ENCODE peak calls at places on chromosomes 4 and X, in seven cellular contexts. W is brain microvascular endothelial cell, U is heart right ventricle, Q is cardiac fibroblast, D is thyroid gland, H is epithelial cell of proximal tubule, G is GM23338. K is an unnamed sample.

GRCh38 chr4:4866833-4867744 is 7.6 kb downstream of the MSX1 start:
- DNase-seq in W (no peak), U (peak; percentile 41), Q (no peak), D (peak; percentile 39), H (no peak), G (peak; percentile 88), K (peak; percentile 91)

GRCh38 chrX:15761564-15762191 is 23.6 kb downstream of the CA5B start:
- DNase-seq in W (peak; percentile 38), U (no peak), Q (peak; percentile 44), D (no peak), H (no peak), G (peak; percentile 70), K (peak; percentile 40)

GRCh38 chr4:140185725-140186124 is 31.7 kb upstream of the MAML3 start:
- DNase-seq in W (no peak), U (no peak), Q (no peak), D (no peak), H (no peak), G (no peak), K (no peak)

GRCh38 chr4:87555751-87556619 is 26.8 kb upstream of the SPARCL1 start:
- DNase-seq in W (peak; percentile 69), U (no peak), Q (peak; percentile 88), D (no peak), H (peak; percentile 89), G (no peak), K (no peak)

GRCh38 chr4:126727461-126727860 is 905.3 kb upstream of the INTU start:
- DNase-seq in W (peak; percentile 29), U (no peak), Q (peak; percentile 37), D (no peak), H (no peak), G (no peak), K (no peak)

GRCh38 chr4:89837385-89837995 is 529 bp upstream of the SNCA start:
- DNase-seq in W (peak; percentile 6), U (peak; percentile 15), Q (peak; percentile 5), D (peak; percentile 25), H (no peak), G (no peak), K (peak; percentile 66)

GRCh38 chr4:154616287-154616686 is 3.8 kb upstream of the FGG start:
- DNase-seq in W (no peak), U (no peak), Q (no peak), D (no peak), H (no peak), G (no peak), K (no peak)

GRCh38 chr4:75660491-75660890 is 12.7 kb downstream of the G3BP2 start:
- DNase-seq in W (no peak), U (no peak), Q (no peak), D (no peak), H (no peak), G (no peak), K (no peak)

GRCh38 chr4:7750972-7751371 is 188.7 kb downstream of the AFAP1 start:
- DNase-seq in W (no peak), U (no peak), Q (no peak), D (no peak), H (no peak), G (no peak), K (no peak)

GRCh38 chr4:157564771-157565170 is 344.2 kb downstream of the GRIA2 start:
- DNase-seq in W (no peak), U (no peak), Q (no peak), D (no peak), H (no peak), G (no peak), K (no peak)

GRCh38 chr4:868421-868820 is 42.5 kb upstream of the CPLX1 start:
- DNase-seq in W (no peak), U (no peak), Q (no peak), D (no peak), H (no peak), G (no peak), K (no peak)

GRCh38 chrX:151981129-151981528 is 6.7 kb upstream of the GABRE start:
- DNase-seq in W (no peak), U (no peak), Q (peak; percentile 77), D (no peak), H (no peak), G (no peak), K (no peak)

GRCh38 chr4:99156992-99157391 is 12.9 kb upstream of the ADH4 start:
- DNase-seq in W (no peak), U (no peak), Q (no peak), D (no peak), H (no peak), G (no peak), K (no peak)

GRCh38 chr4:152516156-152516555 is 19.7 kb downstream of the FBXW7 start:
- DNase-seq in W (no peak), U (no peak), Q (peak; percentile 26), D (no peak), H (no peak), G (peak; percentile 30), K (no peak)

GRCh38 chr4:107950746-107951540 is 19.6 kb downstream of the CYP2U1 start:
- DNase-seq in W (no peak), U (no peak), Q (peak; percentile 14), D (no peak), H (no peak), G (no peak), K (no peak)

GRCh38 chr4:128501239-128501638 is 213.6 kb upstream of the PGRMC2 start:
- DNase-seq in W (no peak), U (no peak), Q (no peak), D (no peak), H (no peak), G (no peak), K (no peak)

GRCh38 chrX:20973038-20973437 is 401.2 kb upstream of the CNKSR2 start:
- DNase-seq in W (no peak), U (no peak), Q (no peak), D (no peak), H (no peak), G (peak; percentile 32), K (no peak)

GRCh38 chr4:26431461-26432165 is 58.7 kb downstream of the CCKAR start:
- DNase-seq in W (no peak), U (no peak), Q (no peak), D (no peak), H (no peak), G (no peak), K (no peak)

GRCh38 chrX:74383611-74384010 is 37.7 kb upstream of the SLC16A2 start:
- DNase-seq in W (peak; percentile 35), U (peak; percentile 10), Q (peak; percentile 64), D (peak; percentile 58), H (no peak), G (peak; percentile 58), K (peak; percentile 16)

GRCh38 chr4:25310066-25310824 is 2.3 kb upstream of the ZCCHC4 start:
- DNase-seq in W (no peak), U (no peak), Q (no peak), D (no peak), H (no peak), G (no peak), K (no peak)

GRCh38 chrX:103817502-103817901 is 14.6 kb downstream of the RAB9B start:
- DNase-seq in W (peak; percentile 45), U (no peak), Q (peak; percentile 61), D (no peak), H (no peak), G (peak; percentile 63), K (peak; percentile 25)

GRCh38 chrX:9829308-9830267 is 43.4 kb downstream of the SHROOM2 start:
- DNase-seq in W (peak; percentile 62), U (no peak), Q (peak; percentile 86), D (no peak), H (peak; percentile 86), G (no peak), K (no peak)

GRCh38 chr4:82787342-82787741 is 11.3 kb downstream of the SCD5 start:
- DNase-seq in W (no peak), U (no peak), Q (peak; percentile 53), D (no peak), H (no peak), G (no peak), K (no peak)

GRCh38 chr4:169030575-169030982 is 20.5 kb upstream of the CBR4 start:
- DNase-seq in W (peak; percentile 18), U (no peak), Q (peak; percentile 64), D (no peak), H (no peak), G (no peak), K (no peak)

GRCh38 chr4:145538636-145539035 is 57.0 kb downstream of the SMAD1 start:
- DNase-seq in W (no peak), U (no peak), Q (no peak), D (no peak), H (no peak), G (no peak), K (no peak)

GRCh38 chr4:62260256-62260655 is 1060.1 kb downstream of the ADGRL3 start:
- DNase-seq in W (no peak), U (no peak), Q (no peak), D (no peak), H (no peak), G (peak; percentile 6), K (no peak)
- TF ChIP-seq CTCF in W (no peak), U (no peak), Q (no peak), D (no peak), H (no peak), G (no peak), K (no peak)

DNA sequence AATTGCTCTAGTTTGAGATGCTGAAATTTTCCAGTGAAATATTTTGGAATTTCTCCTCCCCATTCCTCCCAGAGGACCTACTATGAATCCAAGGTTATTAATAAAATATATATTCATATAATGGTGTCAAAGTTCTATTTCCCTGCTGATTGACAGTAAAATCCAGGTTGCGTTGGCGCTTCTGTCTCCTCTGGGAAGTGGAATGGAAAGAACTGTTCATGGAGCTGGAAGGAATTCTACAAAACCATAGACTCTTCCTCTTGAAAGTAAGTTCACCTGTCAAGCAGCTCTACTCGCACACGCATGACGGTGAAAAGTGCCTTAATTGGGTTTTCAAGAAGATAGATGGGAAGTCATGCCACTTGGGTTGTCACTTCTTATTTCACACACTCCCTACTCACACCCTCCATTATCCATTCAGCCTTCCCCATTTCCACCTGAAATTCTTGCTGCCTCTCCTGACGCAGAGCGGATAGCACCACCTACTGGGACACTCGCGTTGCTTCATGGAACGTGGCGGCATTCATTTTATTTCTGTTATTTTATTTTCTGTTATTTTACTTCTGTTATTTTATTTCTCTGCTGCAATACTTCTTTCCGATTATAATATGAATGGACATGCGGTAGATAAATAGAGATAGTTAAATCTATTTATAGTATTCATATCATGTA is 351.5 kb downstream of the NLGN4X start:
- DNase-seq in W (no peak), U (no peak), Q (peak; percentile 0), D (peak; percentile 5), H (no peak), G (peak; percentile 67), K (peak; percentile 51)
- TF ChIP-seq CTCF in W (peak; percentile 65), U (peak; percentile 34), Q (no peak), D (peak; percentile 19), H (peak; percentile 63), G (peak; percentile 81), K (peak; percentile 72)

DNA sequence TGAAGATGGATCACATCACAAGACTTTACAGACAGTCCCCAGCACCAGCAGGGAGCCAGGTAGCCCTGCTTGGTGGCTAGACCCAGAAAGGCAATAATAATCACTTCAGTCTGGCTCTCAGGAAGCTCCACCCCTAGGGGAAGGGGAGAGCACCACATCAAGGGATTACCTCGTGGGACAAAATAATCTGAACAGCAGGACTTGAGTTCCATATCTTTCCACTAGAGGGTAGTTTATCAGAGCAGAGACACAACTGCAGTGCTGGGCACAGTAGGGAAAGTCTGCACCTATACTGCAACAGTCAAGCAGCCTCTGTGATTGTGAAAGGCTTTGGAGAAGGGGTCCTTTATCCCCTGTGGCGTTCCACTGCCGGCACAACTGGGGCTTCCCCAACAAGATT is 547.0 kb upstream of the POU3F4 start:
- DNase-seq in W (no peak), U (no peak), Q (no peak), D (no peak), H (no peak), G (peak; percentile 15), K (no peak)
- TF ChIP-seq CTCF in W (no peak), U (no peak), Q (no peak), D (no peak), H (peak; percentile 21), G (peak; percentile 12), K (no peak)

GRCh38 chr4:120008957-120009356 is 57.7 kb downstream of the MAD2L1 start:
- DNase-seq in W (no peak), U (no peak), Q (no peak), D (no peak), H (no peak), G (no peak), K (no peak)
- TF ChIP-seq CTCF in W (no peak), U (no peak), Q (no peak), D (no peak), H (no peak), G (no peak), K (no peak)

K was measured in nephron progenitor cell.